ENCODE peak calls at places on chromosomes 12 and 14, in six cellular contexts. B is thoracic aorta; U is esophagus squamous epithelium; J is CD8-positive, alpha-beta T cell; E is mucosa of descending colon; A is right atrium auricular region. T is an unnamed sample.

GRCh38 chr12:92036771-92037453 is 108.7 kb downstream of the BTG1 start:
- DNase-seq in B (no peak), U (no peak), J (no peak), E (no peak), A (no peak), T (no peak)

GRCh38 chr12:114817491-114818440 is 133.8 kb upstream of the TBX3 start:
- DNase-seq in B (no peak), U (no peak), J (no peak), E (no peak), A (no peak), T (no peak)

GRCh38 chr12:18389820-18390219 is 128.5 kb downstream of the PIK3C2G start:
- DNase-seq in B (no peak), U (no peak), J (no peak), E (no peak), A (no peak), T (no peak)

GRCh38 chr14:21267431-21267845 is 1.8 kb downstream of the HNRNPC start:
- DNase-seq in B (no peak), U (no peak), J (no peak), E (no peak), A (no peak), T (no peak)

GRCh38 chr14:100539319-100539645 is 47.9 kb downstream of the BEGAIN start:
- DNase-seq in B (no peak), U (no peak), J (no peak), E (peak; percentile 0), A (no peak), T (no peak)

GRCh38 chr12:132064641-132065040 is 79.5 kb downstream of the DDX51 start:
- DNase-seq in B (no peak), U (no peak), J (no peak), E (no peak), A (no peak), T (no peak)

GRCh38 chr12:14959916-14960315 is 1.5 kb downstream of the ARHGDIB start:
- DNase-seq in B (no peak), U (no peak), J (no peak), E (no peak), A (no peak), T (no peak)

GRCh38 chr12:126189856-126190255 is 1124.6 kb downstream of the AACS start:
- DNase-seq in B (no peak), U (no peak), J (no peak), E (no peak), A (no peak), T (no peak)

GRCh38 chr12:14619731-14620501 is 52.2 kb upstream of the PLBD1 start:
- DNase-seq in B (no peak), U (no peak), J (no peak), E (peak; percentile 46), A (no peak), T (no peak)

GRCh38 chr12:38540156-38540555 is 223.6 kb downstream of the ALG10B start:
- DNase-seq in B (no peak), U (no peak), J (no peak), E (no peak), A (no peak), T (no peak)

GRCh38 chr12:14654842-14655241 is 41.6 kb downstream of the GUCY2C start:
- DNase-seq in B (no peak), U (no peak), J (no peak), E (no peak), A (no peak), T (no peak)

GRCh38 chr14:104075530-104076151 is 9.9 kb upstream of the ASPG start:
- DNase-seq in B (no peak), U (no peak), J (no peak), E (peak; percentile 10), A (no peak), T (no peak)

GRCh38 chr12:111766608-111767361 is at the start of gene ALDH2:
- DNase-seq in B (no peak), U (no peak), J (peak; percentile 46), E (peak; percentile 83), A (peak; percentile 78), T (peak; percentile 88)

GRCh38 chr12:71392521-71393145 is 47.0 kb upstream of the LGR5 start:
- DNase-seq in B (no peak), U (no peak), J (no peak), E (peak; percentile 34), A (no peak), T (no peak)

GRCh38 chr14:102516531-102517411 is 7.2 kb upstream of the ANKRD9 start:
- DNase-seq in B (no peak), U (no peak), J (peak; percentile 71), E (peak; percentile 70), A (no peak), T (peak; percentile 71)

GRCh38 chr12:53974084-53975018 is at the start of gene HOTAIR:
- DNase-seq in B (no peak), U (no peak), J (peak; percentile 32), E (no peak), A (no peak), T (no peak)

GRCh38 chr12:30458453-30458852 is 237.2 kb downstream of the IPO8 start:
- DNase-seq in B (no peak), U (no peak), J (no peak), E (no peak), A (no peak), T (no peak)

GRCh38 chr12:30462249-30462648 is 233.4 kb downstream of the IPO8 start:
- DNase-seq in B (no peak), U (no peak), J (no peak), E (no peak), A (no peak), T (no peak)

GRCh38 chr12:30463636-30464035 is 232.0 kb downstream of the IPO8 start:
- DNase-seq in B (no peak), U (no peak), J (no peak), E (no peak), A (no peak), T (no peak)

GRCh38 chr12:30461011-30461670 is 234.5 kb downstream of the IPO8 start:
- DNase-seq in B (no peak), U (no peak), J (no peak), E (no peak), A (no peak), T (no peak)

DNA sequence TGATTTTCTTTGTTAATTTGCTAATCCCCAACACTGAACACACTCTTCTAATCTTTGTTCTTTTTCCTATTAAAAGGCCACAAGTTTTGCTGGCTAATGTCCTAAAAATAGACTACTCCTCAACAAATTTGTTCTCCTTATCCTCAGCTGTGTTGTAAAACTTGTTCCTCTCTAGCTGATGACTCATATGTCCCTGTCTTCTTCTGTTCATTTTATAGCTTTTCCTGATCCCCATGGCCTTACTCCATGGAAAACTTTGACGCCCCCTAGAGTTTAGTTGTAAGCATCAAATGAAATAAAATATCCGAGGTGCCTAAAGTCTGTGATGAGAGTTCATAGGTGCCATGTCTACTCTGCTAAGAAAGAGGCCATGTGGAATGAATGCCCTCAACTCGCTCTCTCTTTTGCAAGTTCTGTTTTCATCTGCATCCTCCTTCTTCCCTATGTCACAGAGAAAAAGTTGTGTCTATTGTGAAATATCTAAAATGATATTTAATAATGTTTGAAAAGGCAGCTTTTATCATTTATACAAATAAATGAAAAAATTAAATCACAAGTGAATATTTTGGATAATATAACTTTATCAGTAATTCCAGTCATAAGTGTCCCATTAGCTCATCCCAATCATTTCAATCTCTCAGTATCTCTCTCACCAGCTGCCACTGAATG is 237.9 kb downstream of the IPO8 start:
- DNase-seq in B (no peak), U (no peak), J (no peak), E (no peak), A (no peak), T (no peak)
- TF ChIP-seq CTCF in B (no peak), U (no peak), J (no peak), E (no peak), A (no peak), T (no peak)

GRCh38 chr12:122819209-122819805 is 15.9 kb upstream of the HIP1R start:
- DNase-seq in B (no peak), U (no peak), J (no peak), E (no peak), A (no peak), T (no peak)
- H3K4me1 ChIP-seq in B (no peaks in the 10 kb centered on the region), U (no peaks in the 10 kb centered on the region), J (no peaks in the 10 kb centered on the region), E (no peaks in the 10 kb centered on the region), A (no peaks in the 10 kb centered on the region), T (no peaks in the 10 kb centered on the region)

GRCh38 chr12:95611676-95612309 is 60.5 kb upstream of the USP44 start:
- DNase-seq in B (no peak), U (no peak), J (no peak), E (no peak), A (no peak), T (no peak)

GRCh38 chr12:95605875-95606274 is 54.6 kb upstream of the USP44 start:
- DNase-seq in B (peak; percentile 15), U (no peak), J (no peak), E (no peak), A (no peak), T (no peak)

GRCh38 chr12:95605087-95605486 is 53.8 kb upstream of the USP44 start:
- DNase-seq in B (no peak), U (no peak), J (no peak), E (no peak), A (no peak), T (no peak)

GRCh38 chr12:95607642-95608041 is 56.4 kb upstream of the USP44 start:
- DNase-seq in B (no peak), U (no peak), J (no peak), E (no peak), A (no peak), T (no peak)

DNA sequence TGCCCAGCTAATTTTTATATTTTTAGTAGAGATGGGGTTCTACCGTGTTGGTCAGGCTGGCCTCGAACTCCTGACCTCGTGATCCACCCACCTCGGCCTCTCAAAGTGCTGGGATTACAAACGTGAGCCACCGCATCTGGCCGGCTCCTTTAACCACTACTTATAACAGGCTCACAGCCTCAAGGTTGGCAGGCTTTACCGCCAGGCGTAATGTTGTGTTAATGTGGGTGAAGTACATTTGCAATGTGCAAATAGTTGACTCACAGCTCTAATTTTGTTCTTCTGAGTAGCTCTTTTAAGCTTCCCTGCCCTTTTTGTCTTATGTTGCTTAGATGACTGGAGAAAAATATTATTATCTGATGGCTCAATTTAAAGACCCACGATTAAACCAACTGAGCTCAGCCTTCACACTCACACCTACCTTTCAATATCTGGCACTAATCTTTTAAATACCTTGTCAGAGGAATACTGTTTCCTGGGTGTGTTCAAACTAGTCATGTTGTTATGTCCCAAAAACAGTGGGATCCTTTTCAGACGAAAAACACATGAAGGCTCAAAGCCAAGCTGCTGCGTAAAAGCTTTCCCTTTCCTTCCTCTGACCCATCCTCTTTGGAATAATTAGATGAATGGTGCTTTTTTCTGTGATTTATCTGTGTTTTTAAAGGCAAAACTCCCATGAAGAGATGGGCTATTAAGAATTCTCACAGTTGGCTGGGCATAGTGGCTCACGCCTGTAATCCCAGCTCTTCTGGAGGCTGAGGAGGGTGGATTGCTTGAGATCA is 57.2 kb upstream of the USP44 start:
- DNase-seq in B (peak; percentile 90), U (no peak), J (no peak), E (peak; percentile 33), A (peak; percentile 91), T (peak; percentile 82)
- TF ChIP-seq CTCF in B (no peak), U (no peak), J (no peak), E (no peak), A (no peak), T (no peak)

DNA sequence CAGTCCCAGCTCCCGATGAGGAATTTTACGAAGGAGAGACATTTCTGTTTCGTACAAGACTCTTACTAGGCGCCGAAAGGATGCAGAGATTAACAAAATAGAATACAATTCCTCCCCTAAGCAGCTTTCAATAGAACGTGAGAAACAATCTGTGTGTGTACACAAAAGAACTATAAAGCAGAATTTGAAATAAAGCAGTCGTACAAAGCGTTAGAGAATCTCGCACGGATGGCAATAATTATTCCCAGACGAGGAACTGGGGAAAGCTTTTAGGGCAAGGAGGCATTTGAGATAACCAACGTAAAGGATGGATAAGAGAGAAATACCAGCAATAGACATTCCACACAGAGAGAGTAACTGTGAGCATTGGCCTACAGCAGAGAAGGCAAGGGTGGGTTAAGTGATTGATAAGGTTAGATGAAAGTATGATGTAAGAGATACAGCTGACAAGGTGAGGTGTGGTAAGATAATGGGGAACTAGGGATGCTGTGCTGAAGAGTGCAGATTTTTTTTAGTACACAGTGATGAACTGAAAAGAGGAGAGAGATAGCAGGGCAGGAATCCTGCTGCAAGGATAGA is 957 bp upstream of the RPS6KA5 start:
- DNase-seq in B (no peak), U (no peak), J (no peak), E (no peak), A (no peak), T (no peak)
- H3K4me1 ChIP-seq in B (peaks cover 6% of the 10 kb centered on the region), U (no peaks in the 10 kb centered on the region), J (peaks cover 43% of the 10 kb centered on the region), E (peaks cover 8% of the 10 kb centered on the region), A (no peaks in the 10 kb centered on the region), T (peaks cover 34% of the 10 kb centered on the region)

T was measured in lower lobe of right lung.